ENCODE peak calls at places on chromosomes 2 and 18, in four cellular contexts. One of them, this sample, is unnamed.

GRCh38 chr2:8438996-8439395 is 242.9 kb upstream of the ID2 start:
- DNase-seq in astrocyte: no peak
- DNase-seq in PC-3: no peak
- DNase-seq in fibroblast of lung: no peak
- DNase-seq in this sample: no peak

GRCh38 chr2:95385570-95385984 is 16.9 kb upstream of the FAHD2A start:
- DNase-seq in astrocyte: no peak
- DNase-seq in PC-3: no peak
- DNase-seq in fibroblast of lung: no peak
- DNase-seq in this sample: peak

GRCh38 chr2:54535599-54536195 is 79.6 kb downstream of the SPTBN1 start:
- DNase-seq in astrocyte: no peak
- DNase-seq in PC-3: no peak
- DNase-seq in fibroblast of lung: no peak
- DNase-seq in this sample: no peak

GRCh38 chr2:32937602-32938450 is 8.9 kb upstream of the LTBP1 start:
- DNase-seq in astrocyte: peak
- DNase-seq in PC-3: peak
- DNase-seq in fibroblast of lung: peak
- DNase-seq in this sample: peak

GRCh38 chr2:231563378-231563961 is 29.2 kb upstream of the TEX44 start:
- DNase-seq in astrocyte: peak
- DNase-seq in PC-3: peak
- DNase-seq in fibroblast of lung: peak
- DNase-seq in this sample: peak

GRCh38 chr2:150549381-150549780 is 61.9 kb upstream of the RND3 start:
- DNase-seq in astrocyte: no peak
- DNase-seq in PC-3: peak
- DNase-seq in fibroblast of lung: no peak
- DNase-seq in this sample: no peak

GRCh38 chr2:95024960-95025405 is 525 bp upstream of the MAL start:
- DNase-seq in astrocyte: no peak
- DNase-seq in PC-3: no peak
- DNase-seq in fibroblast of lung: no peak
- DNase-seq in this sample: no peak

GRCh38 chr2:217802261-217802660 is 200.5 kb downstream of the TNS1 start:
- DNase-seq in astrocyte: no peak
- DNase-seq in PC-3: no peak
- DNase-seq in fibroblast of lung: no peak
- DNase-seq in this sample: no peak

GRCh38 chr18:71878226-71878625 is 665.9 kb downstream of the CBLN2 start:
- DNase-seq in astrocyte: no peak
- DNase-seq in PC-3: peak
- DNase-seq in fibroblast of lung: no peak
- DNase-seq in this sample: no peak

GRCh38 chr2:164898475-164898874 is 56.9 kb downstream of the SLC38A11 start:
- DNase-seq in astrocyte: peak
- DNase-seq in PC-3: no peak
- DNase-seq in fibroblast of lung: peak
- DNase-seq in this sample: no peak
- H3K9ac ChIP-seq in astrocyte: no peak
- H3K9ac ChIP-seq in PC-3: no peak
- H3K9ac ChIP-seq in fibroblast of lung: no peak
- H3K9ac ChIP-seq in this sample: no peak

GRCh38 chr2:128980475-128980874 is 661.8 kb upstream of the HS6ST1 start:
- DNase-seq in astrocyte: no peak
- DNase-seq in PC-3: no peak
- DNase-seq in fibroblast of lung: no peak
- DNase-seq in this sample: no peak

GRCh38 chr2:128982001-128982400 is 663.3 kb upstream of the HS6ST1 start:
- DNase-seq in astrocyte: no peak
- DNase-seq in PC-3: no peak
- DNase-seq in fibroblast of lung: no peak
- DNase-seq in this sample: no peak

GRCh38 chr2:128982670-128983069 is 664.0 kb upstream of the HS6ST1 start:
- DNase-seq in astrocyte: no peak
- DNase-seq in PC-3: no peak
- DNase-seq in fibroblast of lung: no peak
- DNase-seq in this sample: no peak

GRCh38 chr2:128979182-128979581 is 660.5 kb upstream of the HS6ST1 start:
- DNase-seq in astrocyte: no peak
- DNase-seq in PC-3: no peak
- DNase-seq in fibroblast of lung: no peak
- DNase-seq in this sample: no peak

GRCh38 chr2:128981353-128981752 is 662.7 kb upstream of the HS6ST1 start:
- DNase-seq in astrocyte: no peak
- DNase-seq in PC-3: no peak
- DNase-seq in fibroblast of lung: no peak
- DNase-seq in this sample: no peak
- TF ChIP-seq CTCF in astrocyte: no peak
- TF ChIP-seq CTCF in PC-3: no peak
- TF ChIP-seq CTCF in fibroblast of lung: no peak
- TF ChIP-seq CTCF in this sample: no peak

GRCh38 chr2:206084468-206084869 is 1.5 kb downstream of the INO80D start:
- DNase-seq in astrocyte: peak
- DNase-seq in PC-3: peak
- DNase-seq in fibroblast of lung: peak
- DNase-seq in this sample: peak

GRCh38 chr2:206083602-206084467 is 2.1 kb downstream of the INO80D start:
- DNase-seq in astrocyte: no peak
- DNase-seq in PC-3: peak
- DNase-seq in fibroblast of lung: peak
- DNase-seq in this sample: peak

GRCh38 chr2:206084870-206085741 is 868 bp downstream of the INO80D start:
- DNase-seq in astrocyte: no peak
- DNase-seq in PC-3: peak
- DNase-seq in fibroblast of lung: peak
- DNase-seq in this sample: peak

GRCh38 chr2:206086683-206087350 is 843 bp upstream of the INO80D start:
- DNase-seq in astrocyte: no peak
- DNase-seq in PC-3: peak
- DNase-seq in fibroblast of lung: peak
- DNase-seq in this sample: no peak

GRCh38 chr2:206085742-206086445 is at the start of gene INO80D:
- DNase-seq in astrocyte: peak
- DNase-seq in PC-3: peak
- DNase-seq in fibroblast of lung: peak
- DNase-seq in this sample: peak
- H3K4me2 ChIP-seq in astrocyte: peak
- H3K4me2 ChIP-seq in PC-3: peak
- H3K4me2 ChIP-seq in fibroblast of lung: peak
- H3K4me2 ChIP-seq in this sample: peak

GRCh38 chr18:78041218-78041617 is 791.6 kb downstream of the GALR1 start:
- DNase-seq in astrocyte: no peak
- DNase-seq in PC-3: no peak
- DNase-seq in fibroblast of lung: no peak
- DNase-seq in this sample: no peak
- H3K9ac ChIP-seq in astrocyte: no peak
- H3K9ac ChIP-seq in PC-3: no peak
- H3K9ac ChIP-seq in fibroblast of lung: no peak
- H3K9ac ChIP-seq in this sample: no peak

GRCh38 chr18:61891271-61891670 is 1.5 kb downstream of the RNF152 start:
- DNase-seq in astrocyte: no peak
- DNase-seq in PC-3: peak
- DNase-seq in fibroblast of lung: no peak
- DNase-seq in this sample: no peak
- TF ChIP-seq CTCF in astrocyte: no peak
- TF ChIP-seq CTCF in PC-3: no peak
- TF ChIP-seq CTCF in fibroblast of lung: no peak
- TF ChIP-seq CTCF in this sample: no peak

GRCh38 chr2:121485039-121485438 is 45.6 kb upstream of the RNU4ATAC start:
- DNase-seq in astrocyte: peak
- DNase-seq in PC-3: peak
- DNase-seq in fibroblast of lung: peak
- DNase-seq in this sample: no peak

GRCh38 chr2:121483021-121483420 is 47.7 kb upstream of the RNU4ATAC start:
- DNase-seq in astrocyte: peak
- DNase-seq in PC-3: no peak
- DNase-seq in fibroblast of lung: peak
- DNase-seq in this sample: no peak

GRCh38 chr2:121489284-121489683 is 41.4 kb upstream of the RNU4ATAC start:
- DNase-seq in astrocyte: peak
- DNase-seq in PC-3: peak
- DNase-seq in fibroblast of lung: no peak
- DNase-seq in this sample: no peak

GRCh38 chr2:121489944-121490585 is 40.6 kb upstream of the RNU4ATAC start:
- DNase-seq in astrocyte: peak
- DNase-seq in PC-3: no peak
- DNase-seq in fibroblast of lung: peak
- DNase-seq in this sample: no peak

GRCh38 chr2:121486191-121486590 is 44.5 kb upstream of the RNU4ATAC start:
- DNase-seq in astrocyte: no peak
- DNase-seq in PC-3: no peak
- DNase-seq in fibroblast of lung: no peak
- DNase-seq in this sample: no peak
- H3K4me2 ChIP-seq in astrocyte: no peak
- H3K4me2 ChIP-seq in PC-3: no peak
- H3K4me2 ChIP-seq in fibroblast of lung: no peak
- H3K4me2 ChIP-seq in this sample: no peak

DNA sequence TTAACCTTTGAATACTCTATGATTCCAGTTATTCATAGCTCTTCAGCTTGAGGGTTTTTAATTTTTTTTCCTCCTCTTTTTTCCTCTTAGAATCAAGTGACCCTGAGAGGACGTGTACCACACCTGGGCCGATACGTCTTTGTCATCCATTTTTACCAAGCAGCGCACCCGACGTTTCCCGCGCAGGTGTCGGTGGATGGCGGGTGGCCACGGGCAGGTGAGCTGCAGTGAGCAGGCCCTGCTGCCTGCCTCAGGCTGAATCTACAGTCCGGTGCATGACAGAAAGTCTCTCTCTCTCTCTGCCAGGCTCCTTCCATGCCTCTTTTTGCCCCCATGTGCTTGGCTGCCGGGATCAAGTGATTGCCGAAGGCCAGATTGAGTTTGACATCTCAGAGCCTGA is 153.1 kb downstream of the LAMA3 start:
- DNase-seq in astrocyte: no peak
- DNase-seq in PC-3: no peak
- DNase-seq in fibroblast of lung: no peak
- DNase-seq in this sample: no peak
- H3K9ac ChIP-seq in astrocyte: no peak
- H3K9ac ChIP-seq in PC-3: no peak
- H3K9ac ChIP-seq in fibroblast of lung: no peak
- H3K9ac ChIP-seq in this sample: no peak

DNA sequence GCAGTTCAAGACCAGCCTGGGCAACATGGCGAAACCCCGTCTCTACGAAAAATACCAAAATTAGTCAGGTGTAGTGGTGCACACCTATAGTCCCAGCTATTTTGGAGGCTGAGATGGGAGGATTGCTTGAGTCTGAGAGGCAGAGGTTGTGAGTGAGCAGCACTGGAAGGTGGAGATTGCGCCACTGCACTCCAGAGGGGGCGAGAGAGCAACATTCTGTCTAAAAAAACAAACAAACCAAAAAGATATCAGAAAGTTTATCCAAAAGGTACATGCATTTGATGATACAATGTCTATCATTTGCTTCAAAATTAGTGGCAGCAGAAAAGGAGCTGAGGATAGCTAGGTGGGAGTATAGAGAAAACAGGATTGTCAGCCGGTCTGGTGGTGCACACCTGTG is 39.8 kb upstream of the CABLES1 start:
- DNase-seq in astrocyte: no peak
- DNase-seq in PC-3: peak
- DNase-seq in fibroblast of lung: no peak
- DNase-seq in this sample: no peak
- TF ChIP-seq CTCF in astrocyte: no peak
- TF ChIP-seq CTCF in PC-3: peak
- TF ChIP-seq CTCF in fibroblast of lung: no peak
- TF ChIP-seq CTCF in this sample: peak

DNA sequence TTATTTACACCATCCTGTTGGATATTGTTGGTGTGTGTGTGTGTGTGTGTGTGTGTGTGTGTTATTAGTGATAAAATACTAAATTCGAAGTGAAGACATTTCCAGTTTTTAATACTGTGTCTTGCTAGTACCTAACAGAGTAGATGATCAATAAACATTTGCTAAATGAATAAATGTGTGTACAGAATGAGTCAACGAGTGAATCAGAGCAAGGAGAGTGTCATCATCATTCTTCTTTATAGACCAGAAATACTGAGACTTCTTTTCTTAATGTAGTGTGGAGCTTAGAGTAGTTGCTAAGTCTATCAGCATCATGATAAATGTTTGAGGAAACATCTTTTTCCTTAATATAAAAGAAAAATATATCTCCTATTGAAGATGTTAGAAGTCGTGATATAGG is 169.7 kb upstream of the SATB2 start:
- DNase-seq in astrocyte: no peak
- DNase-seq in PC-3: peak
- DNase-seq in fibroblast of lung: no peak
- DNase-seq in this sample: no peak
- H3K4me2 ChIP-seq in astrocyte: no peak
- H3K4me2 ChIP-seq in PC-3: no peak
- H3K4me2 ChIP-seq in fibroblast of lung: no peak
- H3K4me2 ChIP-seq in this sample: no peak

DNA sequence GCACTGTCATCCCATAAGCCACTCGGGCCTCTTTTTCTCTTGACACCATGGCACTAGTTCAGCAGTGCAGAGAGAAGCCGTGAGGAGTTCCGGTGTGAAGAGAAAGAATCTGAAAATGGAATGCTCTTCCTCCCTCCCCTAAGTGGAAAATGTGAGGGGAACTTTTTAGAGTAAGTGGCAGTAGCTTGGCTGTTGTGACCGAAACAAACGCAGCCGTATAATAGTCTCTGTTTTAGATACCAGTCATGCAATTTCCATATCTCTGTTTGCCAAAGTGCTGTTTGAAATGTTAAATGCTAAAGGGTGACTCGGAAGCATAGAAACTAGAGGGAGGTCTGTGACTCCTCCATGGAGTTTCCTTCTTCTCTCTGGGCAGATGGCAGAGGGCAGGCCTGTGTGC is 122.9 kb downstream of the MTCL1 start:
- DNase-seq in astrocyte: no peak
- DNase-seq in PC-3: no peak
- DNase-seq in fibroblast of lung: no peak
- DNase-seq in this sample: no peak
- H3K9ac ChIP-seq in astrocyte: no peak
- H3K9ac ChIP-seq in PC-3: no peak
- H3K9ac ChIP-seq in fibroblast of lung: no peak
- H3K9ac ChIP-seq in this sample: no peak